ENCODE peak calls at places on chromosome 13, in five cellular contexts. X is left ventricle myocardium inferior, S is PC-9, N is heart left ventricle, M is thoracic aorta. W is an unnamed sample. For H3K9me3, the result is how much of the 10 kb centered on the place peaks cover.

GRCh38 chr13:53953205-53953604 is 924.6 kb downstream of the OLFM4 start:
- DNase-seq in X (no peak), N (no peak), M (no peak), S (no peak), W (no peak)

GRCh38 chr13:50676602-50677001 is 166.9 kb downstream of the DLEU7 start:
- DNase-seq in S (peak), M (no peak), X (no peak), N (no peak), W (no peak)

GRCh38 chr13:42354246-42355117 is 82.5 kb downstream of the AKAP11 start:
- DNase-seq in X (no peak), N (no peak), M (no peak), S (no peak), W (no peak)

GRCh38 chr13:27257233-27257568 is 5.8 kb downstream of the RPL21 start:
- DNase-seq in M (no peak), X (no peak), S (no peak), N (no peak), W (no peak)

GRCh38 chr13:45658586-45659235 is 43.2 kb upstream of the ERICH6B start:
- DNase-seq in S (no peak), N (no peak), X (no peak), M (no peak), W (no peak)

GRCh38 chr13:25468330-25469178 is 96.8 kb downstream of the ATP8A2 start:
- DNase-seq in S (no peak), N (no peak), M (no peak), X (no peak), W (no peak)

GRCh38 chr13:82758056-82758455 is 1124.2 kb downstream of the SLITRK1 start:
- DNase-seq in M (no peak), N (no peak), S (no peak), X (no peak), W (no peak)

GRCh38 chr13:110590577-110590976 is 24.8 kb upstream of the NAXD start:
- DNase-seq in S (peak), N (no peak), X (no peak), M (no peak), W (no peak)

GRCh38 chr13:27174766-27175455 is 3.3 kb upstream of the USP12 start:
- DNase-seq in X (no peak), S (no peak), N (no peak), M (no peak), W (no peak)

GRCh38 chr13:60286707-60287106 is 110.3 kb upstream of the TDRD3 start:
- DNase-seq in S (no peak), M (no peak), X (no peak), N (no peak), W (no peak)

GRCh38 chr13:31161583-31162150 is at the start of gene HSPH1:
- DNase-seq in M (peak), N (peak), X (peak), S (peak), W (peak)

GRCh38 chr13:21625366-21625765 is 21.4 kb upstream of the MICU2 start:
- DNase-seq in S (no peak), X (no peak), M (no peak), N (no peak), W (no peak)

GRCh38 chr13:80871481-80871880 is 530.6 kb upstream of the SPRY2 start:
- DNase-seq in S (no peak), X (no peak), M (no peak), N (no peak), W (no peak)

GRCh38 chr13:24842533-24843278 is 78.7 kb downstream of the RNF17 start:
- DNase-seq in X (no peak), S (peak), M (no peak), N (no peak), W (no peak)

GRCh38 chr13:89627991-89628390 is 1719.5 kb upstream of the MIR17HG start:
- DNase-seq in X (no peak), S (no peak), N (no peak), M (no peak), W (no peak)

GRCh38 chr13:49314344-49314882 is 66.7 kb downstream of the CDADC1 start:
- DNase-seq in M (no peak), X (no peak), N (no peak), S (no peak), W (no peak)

GRCh38 chr13:29497137-29497654 is 98.3 kb downstream of the SLC7A1 start:
- DNase-seq in N (peak), S (no peak), M (no peak), X (peak), W (no peak)

GRCh38 chr13:111361046-111361872 is 40.8 kb downstream of the TEX29 start:
- DNase-seq in X (no peak), N (no peak), M (no peak), S (no peak), W (no peak)

GRCh38 chr13:26037302-26037701 is 14.5 kb downstream of the SHISA2 start:
- DNase-seq in X (no peak), M (no peak), S (no peak), N (no peak), W (no peak)

GRCh38 chr13:50543767-50544166 is 299.7 kb downstream of the DLEU7 start:
- DNase-seq in X (no peak), S (no peak), M (no peak), N (no peak), W (no peak)

GRCh38 chr13:105655046-105655445 is 880.4 kb downstream of the EFNB2 start:
- DNase-seq in X (no peak), M (no peak), N (no peak), S (no peak), W (no peak)

GRCh38 chr13:104773775-104774174 is 1707.6 kb upstream of the SLC10A2 start:
- DNase-seq in X (no peak), M (no peak), N (no peak), S (no peak), W (no peak)

GRCh38 chr13:95509521-95510315 is 42.8 kb upstream of the CLDN10 start:
- DNase-seq in M (no peak), X (no peak), S (no peak), N (no peak), W (no peak)

GRCh38 chr13:33556828-33557227 is 261.1 kb upstream of the RFC3 start:
- DNase-seq in X (no peak), N (no peak), S (no peak), M (no peak), W (no peak)

GRCh38 chr13:43687038-43687437 is 99.7 kb downstream of the ENOX1 start:
- DNase-seq in S (no peak), M (no peak), N (no peak), X (no peak), W (no peak)

GRCh38 chr13:22092791-22093545 is 422.1 kb downstream of the FGF9 start:
- DNase-seq in N (no peak), X (no peak), S (no peak), M (no peak), W (no peak)

GRCh38 chr13:35086667-35087066 is 144.6 kb downstream of the NBEA start:
- DNase-seq in N (no peak), X (no peak), S (no peak), M (no peak), W (no peak)

GRCh38 chr13:94956407-94957110 is 244.2 kb upstream of the SOX21 start:
- DNase-seq in S (no peak), N (no peak), M (no peak), X (no peak), W (no peak)

GRCh38 chr13:25584975-25585374 is 213.2 kb downstream of the ATP8A2 start:
- DNase-seq in M (no peak), N (no peak), X (no peak), S (no peak), W (no peak)

GRCh38 chr13:59364508-59365187 is 799.1 kb downstream of the DIAPH3 start:
- DNase-seq in M (no peak), N (no peak), X (no peak), S (no peak), W (no peak)

GRCh38 chr13:93304868-93305613 is 78.4 kb downstream of the GPC6 start:
- DNase-seq in N (no peak), S (no peak), X (no peak), M (no peak), W (no peak)

GRCh38 chr13:50892162-50892944 is 17.2 kb upstream of the RNASEH2B start:
- DNase-seq in X (no peak), S (no peak), M (no peak), N (no peak), W (no peak)

DNA sequence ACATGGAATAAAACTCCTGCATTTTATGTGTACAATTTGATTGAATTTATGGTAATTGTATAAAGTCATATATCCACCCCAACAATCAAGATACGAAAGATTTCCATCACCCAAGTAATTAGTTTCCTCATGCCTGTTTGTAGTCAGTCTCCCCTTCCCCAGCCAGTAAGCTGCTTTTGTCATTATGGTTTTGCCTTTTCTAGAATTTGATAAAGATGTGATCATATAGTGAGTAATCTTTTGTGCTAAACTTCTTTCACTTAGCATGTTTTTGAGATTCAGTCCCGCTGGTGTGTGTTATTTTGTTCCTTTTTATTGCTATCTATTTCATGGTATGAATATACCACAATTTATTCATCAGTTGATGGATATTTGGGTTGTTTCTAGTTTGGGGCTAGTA is 16.0 kb downstream of the ITM2B start:
- DNase-seq in M (no peak), N (no peak), S (no peak), X (no peak), W (no peak)
- TF ChIP-seq CTCF in M (no peak), N (no peak), S (no peak), X (no peak), W (no peak)

GRCh38 chr13:74773263-74773662 is 639.1 kb upstream of the KLF12 start:
- DNase-seq in N (no peak), S (no peak), X (no peak), M (no peak), W (no peak)
- H3K9me3 ChIP-seq in N (under half), S (under half), X (under half), M (under half), W (under half)

GRCh38 chr13:100630564-100630963 is 42.0 kb upstream of the GGACT start:
- DNase-seq in N (no peak), M (no peak), S (no peak), X (no peak), W (no peak)
- H3K27ac ChIP-seq in N (no peak), M (no peak), S (no peak), X (no peak), W (no peak)

DNA sequence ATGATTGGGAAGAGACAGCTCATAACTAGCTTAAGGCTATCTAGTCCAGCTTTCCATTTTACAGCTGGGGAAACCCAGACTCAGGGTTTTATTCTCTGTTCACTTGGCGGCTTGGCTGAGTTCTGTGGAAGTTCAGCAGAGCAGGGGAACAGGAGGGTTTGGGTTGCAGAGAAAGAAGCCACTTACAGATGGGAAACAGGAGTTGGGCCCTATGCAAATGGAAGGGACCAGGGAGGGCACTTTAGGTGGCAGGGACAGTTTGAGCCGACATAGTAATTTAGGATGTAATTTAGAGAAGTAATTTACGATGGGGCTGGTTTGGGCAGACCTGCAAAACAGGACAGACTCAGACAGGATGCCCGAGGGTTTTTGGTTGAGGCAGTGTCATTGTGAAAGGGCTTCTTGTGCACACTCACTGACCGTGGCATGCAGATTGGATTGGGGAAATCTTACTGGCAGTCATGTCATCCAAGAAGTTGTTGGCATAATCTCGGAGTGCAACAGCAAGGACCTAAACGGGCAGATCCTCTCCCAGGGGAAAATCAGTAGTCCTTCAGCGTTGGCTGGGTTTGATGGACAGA is 47.3 kb upstream of the GPR183 start:
- DNase-seq in S (no peak), X (no peak), M (no peak), N (no peak), W (no peak)
- TF ChIP-seq CTCF in S (no peak), X (no peak), M (no peak), N (no peak), W (no peak)

GRCh38 chr13:66009241-66009640 is 1220.9 kb downstream of the PCDH9 start:
- DNase-seq in S (no peak), M (no peak), X (no peak), N (no peak), W (no peak)

DNA sequence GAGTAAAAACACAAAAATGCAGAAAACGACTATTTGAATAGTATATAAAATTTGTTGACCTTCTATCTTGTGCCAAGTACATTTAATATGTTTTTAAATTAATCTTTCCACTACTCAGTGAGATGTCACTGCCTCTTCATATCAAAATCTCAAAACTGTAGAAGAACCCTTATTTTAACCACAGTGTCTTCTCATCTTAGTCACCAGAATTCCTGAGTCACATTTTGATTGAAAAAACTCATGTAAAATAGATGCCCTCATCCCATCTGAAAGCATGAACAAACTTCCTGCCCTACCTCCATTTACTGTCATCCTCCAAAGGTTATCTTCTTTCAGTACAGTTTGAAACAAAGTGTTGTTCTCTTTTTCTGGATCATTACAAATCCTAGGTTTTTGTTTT is 1215.4 kb downstream of the PCDH9 start:
- DNase-seq in X (no peak), S (no peak), N (no peak), M (no peak), W (no peak)
- H3K9me3 ChIP-seq in X (under half), S (under half), N (under half), M (under half), W (under half)

W was measured in RWPE2.